ENCODE peak calls at places on chromosomes 13 and 19, in nine cellular contexts. U is uterus; J is CD4-positive, CD25-positive, alpha-beta regulatory T cell; W is heart left ventricle; Z is stomach; A is left ventricle myocardium inferior; G is astrocyte; N is tibial artery; S is ascending aorta. D is an unnamed sample.

GRCh38 chr13:113589251-113589960 is 4.9 kb downstream of the TFDP1 start:
- DNase-seq in N (peak; percentile 33), J (no peak), A (peak; percentile 55), Z (peak; percentile 20), S (peak; percentile 46), G (no peak), U (no peak), W (no peak), D (peak; percentile 2)

GRCh38 chr13:43023244-43023931 is at the start of gene DNAJC15:
- DNase-seq in U (peak; percentile 62), W (peak; percentile 93), J (peak; percentile 92), Z (peak; percentile 78), N (peak; percentile 89), A (peak; percentile 91), G (peak; percentile 75), S (peak; percentile 88), D (peak; percentile 73)

GRCh38 chr13:80131204-80131603 is 209.7 kb downstream of the SPRY2 start:
- DNase-seq in S (peak; percentile 78), J (no peak), Z (peak; percentile 73), A (peak; percentile 86), N (peak; percentile 75), U (peak; percentile 37), G (peak; percentile 49), W (peak; percentile 82), D (no peak)

GRCh38 chr13:34435338-34435737 is 506.7 kb upstream of the NBEA start:
- DNase-seq in U (no peak), A (no peak), J (no peak), N (no peak), G (peak; percentile 63), S (no peak), W (no peak), Z (no peak), D (no peak)

GRCh38 chr19:34314437-34315313 is 50.3 kb upstream of the GPI start:
- DNase-seq in N (no peak), G (no peak), Z (no peak), W (no peak), U (no peak), A (no peak), J (no peak), S (no peak), D (no peak)

GRCh38 chr13:95955255-95955654 is 97.9 kb downstream of the UGGT2 start:
- DNase-seq in Z (no peak), A (no peak), G (no peak), W (no peak), U (no peak), J (no peak), N (no peak), S (no peak), D (no peak)

GRCh38 chr19:16945364-16945714 is 56.5 kb downstream of the F2RL3 start:
- DNase-seq in Z (no peak), A (no peak), S (no peak), G (no peak), N (no peak), J (no peak), U (no peak), W (no peak), D (no peak)

GRCh38 chr19:46812898-46813569 is 24.6 kb upstream of the SLC1A5 start:
- DNase-seq in J (no peak), W (no peak), S (peak; percentile 78), N (peak; percentile 92), G (no peak), Z (peak; percentile 39), A (peak; percentile 23), U (no peak), D (no peak)

GRCh38 chr19:10399878-10400277 is 3.5 kb downstream of the CDC37 start:
- DNase-seq in U (no peak), G (no peak), W (peak; percentile 65), Z (no peak), N (no peak), S (no peak), J (no peak), A (peak; percentile 71), D (no peak)

GRCh38 chr19:47582320-47582909 is 9.5 kb upstream of the ZNF541 start:
- DNase-seq in S (no peak), N (no peak), Z (no peak), J (no peak), G (peak; percentile 89), U (no peak), W (no peak), A (no peak), D (no peak)

GRCh38 chr13:110306340-110306959 is 507 bp downstream of the COL4A1 start:
- DNase-seq in Z (no peak), J (no peak), N (peak; percentile 65), W (peak; percentile 53), G (no peak), S (peak; percentile 67), U (peak; percentile 62), A (no peak), D (no peak)

GRCh38 chr19:4064073-4064550 is 2.6 kb downstream of the ZBTB7A start:
- DNase-seq in J (no peak), G (no peak), N (no peak), U (peak; percentile 59), S (no peak), W (no peak), Z (no peak), A (no peak), D (no peak)

GRCh38 chr19:41226874-41227390 is 7.9 kb downstream of the AXL start:
- DNase-seq in W (no peak), G (no peak), N (no peak), J (no peak), S (no peak), U (no peak), A (no peak), Z (no peak), D (no peak)

GRCh38 chr19:19205416-19206410 is 2.5 kb upstream of the NR2C2AP start:
- DNase-seq in Z (no peak), J (no peak), A (no peak), N (no peak), U (no peak), S (no peak), W (no peak), G (no peak), D (no peak)

GRCh38 chr19:50780753-50781480 is 9.3 kb upstream of the ACP4 start:
- DNase-seq in Z (no peak), S (no peak), A (no peak), U (no peak), J (no peak), W (no peak), N (no peak), G (no peak), D (no peak)

GRCh38 chr13:102041544-102041943 is 360.3 kb downstream of the FGF14 start:
- DNase-seq in J (no peak), U (no peak), G (no peak), A (no peak), N (no peak), S (no peak), W (no peak), Z (no peak), D (no peak)

GRCh38 chr13:94178625-94179244 is 300.7 kb downstream of the DCT start:
- DNase-seq in A (no peak), U (no peak), J (no peak), Z (no peak), W (no peak), N (no peak), G (no peak), S (no peak), D (no peak)

GRCh38 chr13:106919638-106920037 is 351.7 kb upstream of the ARGLU1 start:
- DNase-seq in U (peak; percentile 55), J (no peak), N (no peak), W (peak; percentile 74), G (peak; percentile 19), A (peak; percentile 63), S (peak; percentile 72), Z (no peak), D (no peak)

GRCh38 chr19:53873451-53874383 is 6.0 kb downstream of the MYADM start:
- DNase-seq in U (no peak), S (no peak), G (no peak), W (no peak), N (no peak), J (no peak), A (no peak), Z (no peak), D (no peak)

DNA sequence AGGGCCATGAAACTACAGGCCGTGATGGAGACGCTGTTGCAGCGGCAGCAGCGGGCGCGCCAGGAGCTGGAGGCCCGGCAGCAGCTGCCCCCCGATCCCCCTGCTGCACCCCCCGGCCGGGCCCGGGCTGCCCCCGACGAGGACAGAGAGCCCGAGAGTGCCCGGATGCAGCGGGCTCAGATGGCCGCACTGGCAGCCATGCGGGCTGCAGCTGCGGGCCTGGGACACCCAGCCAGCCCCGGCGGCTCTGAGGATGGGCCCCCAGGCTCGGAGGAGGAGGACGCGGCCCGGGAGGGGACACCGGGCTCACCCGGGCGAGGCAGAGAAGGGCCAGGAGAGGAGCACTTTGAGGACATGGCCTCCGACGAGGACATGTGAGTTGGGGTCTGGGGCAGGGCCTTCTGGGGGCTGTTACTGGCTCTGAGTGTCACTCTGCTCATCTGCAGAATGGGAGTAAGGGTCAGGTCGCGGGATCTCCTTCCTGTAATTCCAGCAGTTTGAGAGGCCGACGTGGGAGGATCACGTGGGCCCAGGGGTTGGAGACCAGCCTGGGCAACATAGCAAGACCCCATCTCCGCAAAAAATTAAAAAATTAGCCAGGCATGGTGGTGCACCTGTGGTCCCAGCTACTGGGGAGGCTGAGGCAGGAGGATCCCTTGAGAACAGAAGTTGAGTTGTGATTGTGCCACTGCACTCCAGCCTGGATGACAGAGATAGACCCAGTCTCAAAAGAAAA is 3.9 kb downstream of the ARID3A start:
- DNase-seq in W (no peak), Z (no peak), G (no peak), J (no peak), S (no peak), A (no peak), U (no peak), N (no peak), D (no peak)
- H3K4me1 ChIP-seq in W (peaks cover 26% of the 10 kb centered on the region), Z (peaks cover 54% of the 10 kb centered on the region), G (peaks cover 36% of the 10 kb centered on the region), J (peaks cover 40% of the 10 kb centered on the region), S (peaks cover 29% of the 10 kb centered on the region), A (peaks cover 66% of the 10 kb centered on the region), U (peaks cover 27% of the 10 kb centered on the region), N (peaks cover 48% of the 10 kb centered on the region), D (peaks cover 19% of the 10 kb centered on the region)

GRCh38 chr13:98536729-98537128 is 40.2 kb downstream of the STK24 start:
- DNase-seq in N (no peak), G (no peak), A (no peak), W (no peak), U (no peak), Z (no peak), J (no peak), S (no peak), D (no peak)
- H3K4me1 ChIP-seq in N (peaks cover 52% of the 10 kb centered on the region), G (no peaks in the 10 kb centered on the region), A (peaks cover 97% of the 10 kb centered on the region), W (peaks cover 11% of the 10 kb centered on the region), U (peaks cover 5% of the 10 kb centered on the region), Z (peaks cover 60% of the 10 kb centered on the region), J (peaks cover 80% of the 10 kb centered on the region), S (peaks cover 5% of the 10 kb centered on the region), D (no peaks in the 10 kb centered on the region)

DNA sequence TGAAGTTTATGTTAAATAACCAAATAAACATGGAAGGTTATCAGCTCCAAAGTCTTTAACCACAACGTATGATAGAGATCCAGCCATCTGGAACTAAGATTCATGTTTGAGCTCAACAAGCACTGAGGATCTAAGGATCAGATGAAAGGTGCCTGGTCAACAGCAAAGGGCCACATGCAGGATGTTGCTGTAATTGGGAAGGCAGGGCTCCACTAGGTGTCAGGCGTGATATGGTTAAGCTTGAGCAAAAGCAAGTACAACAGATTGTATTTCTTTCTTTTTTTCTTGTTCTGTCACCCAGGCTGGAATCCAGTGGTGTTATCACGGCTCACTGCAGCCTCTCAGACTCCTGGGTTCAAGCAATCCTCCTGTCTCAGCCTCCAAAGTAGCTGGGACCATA is 12.0 kb downstream of the EBPL start:
- DNase-seq in S (no peak), J (peak; percentile 38), A (no peak), W (no peak), G (no peak), Z (peak; percentile 38), N (no peak), U (no peak), D (peak; percentile 22)
- H3K4me1 ChIP-seq in S (no peaks in the 10 kb centered on the region), J (no peaks in the 10 kb centered on the region), A (no peaks in the 10 kb centered on the region), W (no peaks in the 10 kb centered on the region), G (peaks cover 6% of the 10 kb centered on the region), Z (no peaks in the 10 kb centered on the region), N (no peaks in the 10 kb centered on the region), U (no peaks in the 10 kb centered on the region), D (no peaks in the 10 kb centered on the region)

GRCh38 chr13:18948664-18949488 is 232.7 kb downstream of the TUBA3C start:
- DNase-seq in J (no peak), N (no peak), S (no peak), Z (no peak), A (no peak), U (no peak), G (no peak), W (no peak), D (no peak)
- H3K4me1 ChIP-seq in J (no peaks in the 10 kb centered on the region), N (no peaks in the 10 kb centered on the region), S (no peaks in the 10 kb centered on the region), Z (no peaks in the 10 kb centered on the region), A (no peaks in the 10 kb centered on the region), U (no peaks in the 10 kb centered on the region), G (no peaks in the 10 kb centered on the region), W (no peaks in the 10 kb centered on the region), D (no peaks in the 10 kb centered on the region)

D was measured in DND-41.